ENCODE peak calls at places on chromosomes 6 and 20, in nine cellular contexts. N is choroid plexus epithelial cell, V is CD14-positive monocyte, S is cardiac muscle cell, G is thoracic aorta, I is neural progenitor cell, F is dorsolateral prefrontal cortex, T is fibroblast of the aortic adventitia, R is Panc1. Q is an unnamed sample.

GRCh38 chr20:651713-652610 is 1.0 kb downstream of the SRXN1 start:
- DNase-seq in N (no peak), V (no peak), S (peak), G (no peak), I (no peak), F (no peak), T (no peak), R (no peak), Q (no peak)

GRCh38 chr20:41218466-41218865 is 81.1 kb downstream of the PLCG1 start:
- DNase-seq in N (peak), V (no peak), S (no peak), G (no peak), I (no peak), F (no peak), T (peak), R (no peak), Q (no peak)

GRCh38 chr20:62675156-62675871 is 33.0 kb downstream of the SLCO4A1 start:
- DNase-seq in N (no peak), V (peak), S (no peak), G (no peak), I (no peak), F (no peak), T (no peak), R (no peak), Q (no peak)

GRCh38 chr6:93416575-93417420 is 2.6 kb downstream of the EPHA7 start:
- DNase-seq in N (peak), V (no peak), S (peak), G (no peak), I (peak), F (peak), T (peak), R (no peak), Q (peak)

GRCh38 chr6:44831002-44831610 is 443.6 kb downstream of the CDC5L start:
- DNase-seq in N (peak), V (no peak), S (peak), G (no peak), I (peak), F (no peak), T (no peak), R (no peak), Q (no peak)

GRCh38 chr20:5309971-5310370 is 6.8 kb downstream of the PROKR2 start:
- DNase-seq in N (peak), V (no peak), S (no peak), G (no peak), I (no peak), F (no peak), T (no peak), R (no peak), Q (no peak)

GRCh38 chr20:50073500-50073899 is 39.5 kb downstream of the UBE2V1 start:
- DNase-seq in N (no peak), V (no peak), S (no peak), G (no peak), I (no peak), F (no peak), T (no peak), R (no peak), Q (no peak)

GRCh38 chr20:47679462-47679861 is 105.8 kb downstream of the SULF2 start:
- DNase-seq in N (no peak), V (no peak), S (no peak), G (no peak), I (no peak), F (no peak), T (no peak), R (no peak), Q (no peak)

GRCh38 chr20:44410583-44411019 is 55.1 kb downstream of the HNF4A start:
- DNase-seq in N (no peak), V (no peak), S (no peak), G (no peak), I (no peak), F (no peak), T (no peak), R (no peak), Q (no peak)

GRCh38 chr20:36132802-36133211 is 21.7 kb upstream of the EPB41L1 start:
- DNase-seq in N (no peak), V (no peak), S (no peak), G (no peak), I (no peak), F (no peak), T (no peak), R (no peak), Q (no peak)

GRCh38 chr20:10922941-10923340 is 249.1 kb upstream of the JAG1 start:
- DNase-seq in N (peak), V (no peak), S (no peak), G (no peak), I (no peak), F (no peak), T (peak), R (no peak), Q (peak)

GRCh38 chr6:119205911-119206617 is 127.6 kb upstream of the FAM184A start:
- DNase-seq in N (no peak), V (no peak), S (no peak), G (no peak), I (no peak), F (no peak), T (no peak), R (no peak), Q (no peak)

GRCh38 chr20:3595541-3595940 is 67.7 kb downstream of the GFRA4 start:
- DNase-seq in N (no peak), V (no peak), S (no peak), G (no peak), I (no peak), F (no peak), T (no peak), R (no peak), Q (no peak)

GRCh38 chr20:13008761-13009681 is at the start of gene SPTLC3:
- DNase-seq in N (peak), V (no peak), S (peak), G (no peak), I (peak), F (no peak), T (peak), R (no peak), Q (peak)
- TF ChIP-seq CTCF in N (peak), V (no peak), S (peak), G (no peak), I (no peak), F (no peak), T (peak), R (no peak), Q (no peak)

GRCh38 chr6:303948-304558 is 11.8 kb downstream of the DUSP22 start:
- DNase-seq in N (no peak), V (no peak), S (no peak), G (no peak), I (peak), F (no peak), T (no peak), R (no peak), Q (no peak)
- TF ChIP-seq CTCF in N (peak), V (no peak), S (no peak), G (no peak), I (peak), F (peak), T (no peak), R (no peak), Q (no peak)

DNA sequence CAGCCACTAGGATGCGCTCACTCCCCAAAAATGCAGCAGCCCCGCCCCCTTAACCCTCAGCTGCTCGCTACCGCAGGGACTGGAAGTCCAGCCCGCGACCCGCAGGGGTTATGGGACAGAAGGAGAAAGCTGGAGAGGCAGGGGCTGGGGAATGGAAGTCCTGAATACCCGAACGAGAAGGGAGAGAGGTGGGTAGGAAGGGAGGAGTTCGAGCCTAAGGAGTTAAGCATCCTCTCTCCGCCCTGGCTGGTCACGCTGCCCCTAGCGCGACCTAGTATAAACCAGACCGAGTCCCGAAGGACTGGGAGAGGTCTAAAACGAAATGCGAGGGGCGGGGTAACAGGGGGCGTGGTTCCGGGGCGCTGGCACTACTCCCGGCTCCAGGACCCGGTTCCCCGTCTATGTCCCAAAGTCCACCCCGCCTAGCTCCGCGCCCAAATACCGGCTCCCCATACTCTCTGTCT is 448 bp upstream of the DDAH2 start:
- DNase-seq in N (peak), V (peak), S (peak), G (peak), I (peak), F (peak), T (peak), R (no peak), Q (peak)
- TF ChIP-seq CTCF in N (no peak), V (peak), S (no peak), G (peak), I (peak), F (peak), T (no peak), R (peak), Q (peak)

GRCh38 chr6:88987922-88988321 is 24.5 kb upstream of the RNGTT start:
- DNase-seq in N (no peak), V (no peak), S (no peak), G (no peak), I (no peak), F (no peak), T (no peak), R (no peak), Q (no peak)

GRCh38 chr6:88984152-88984551 is 20.7 kb upstream of the RNGTT start:
- DNase-seq in N (no peak), V (no peak), S (no peak), G (no peak), I (no peak), F (no peak), T (no peak), R (no peak), Q (no peak)

GRCh38 chr6:88983532-88983931 is 20.1 kb upstream of the RNGTT start:
- DNase-seq in N (peak), V (no peak), S (peak), G (no peak), I (peak), F (no peak), T (peak), R (no peak), Q (peak)

GRCh38 chr6:88985901-88986300 is 22.5 kb upstream of the RNGTT start:
- DNase-seq in N (no peak), V (no peak), S (no peak), G (no peak), I (no peak), F (no peak), T (no peak), R (no peak), Q (no peak)

GRCh38 chr6:88982720-88983119 is 19.3 kb upstream of the RNGTT start:
- DNase-seq in N (peak), V (no peak), S (peak), G (peak), I (peak), F (no peak), T (peak), R (peak), Q (peak)
- TF ChIP-seq CTCF in N (peak), V (peak), S (peak), G (peak), I (peak), F (peak), T (peak), R (peak), Q (peak)

DNA sequence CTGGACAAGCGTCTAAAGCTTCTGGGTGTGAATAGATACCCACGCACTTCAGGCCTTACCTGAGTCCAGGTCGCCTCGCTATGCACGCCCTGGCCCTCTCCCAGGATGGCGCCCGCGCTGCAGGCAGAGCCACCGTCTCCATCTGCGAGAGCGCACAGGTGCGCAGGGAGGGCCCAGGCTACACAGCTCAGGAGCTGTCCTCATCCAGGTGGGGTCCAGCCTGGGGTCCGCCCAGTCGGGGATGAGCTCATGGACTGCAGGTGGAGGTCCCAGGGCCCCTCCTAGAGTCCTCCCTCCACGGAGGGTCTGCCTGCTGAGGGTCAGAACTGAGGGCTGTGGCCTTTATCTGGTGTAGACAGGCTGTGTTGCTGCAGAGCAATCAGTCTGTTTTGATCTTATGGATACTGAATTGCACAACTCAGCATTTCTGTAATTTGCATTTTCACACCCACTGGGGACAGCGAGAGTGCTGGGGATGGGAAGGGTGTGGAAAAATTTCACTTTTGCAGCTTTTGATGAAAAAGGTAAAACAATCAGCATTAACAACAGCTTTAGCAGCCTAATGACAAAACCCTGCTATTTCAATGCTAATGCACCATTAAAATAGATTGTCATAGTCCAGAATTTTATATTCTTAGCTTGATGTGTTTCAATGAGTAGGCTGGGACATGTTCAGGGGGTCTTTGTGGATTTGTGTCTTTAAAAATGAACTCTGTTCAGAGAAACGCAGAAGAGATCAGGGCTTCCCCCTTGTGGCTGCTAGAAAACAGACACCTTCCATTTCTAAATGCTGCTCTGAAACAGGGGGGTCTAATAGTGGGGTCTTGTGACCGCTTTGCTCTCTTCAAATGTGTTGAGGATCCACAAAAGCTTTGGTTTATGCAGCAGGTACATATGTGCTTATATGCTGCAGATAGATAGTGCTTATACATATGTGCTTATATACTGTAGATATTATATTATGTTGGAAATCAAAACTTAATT is 77.8 kb upstream of the PHACTR3 start:
- DNase-seq in N (peak), V (no peak), S (peak), G (no peak), I (peak), F (no peak), T (no peak), R (no peak), Q (no peak)
- TF ChIP-seq CTCF in N (peak), V (no peak), S (peak), G (no peak), I (peak), F (peak), T (peak), R (peak), Q (peak)

Q was measured in RWPE1.